ENCODE peak calls at places on chromosomes 13 and 19, in nine cellular contexts. L is choroid plexus epithelial cell; D is CD4-positive, alpha-beta memory T cell; P is stimulated activated CD8-positive, alpha-beta memory T cell treated with anti-CD3 and anti-CD28 coated beads, Interleukin-2, amount 100 ng/mL, for 1 hour; U is T1000; J is NCI-H2081; Y is activated CD8-positive, alpha-beta T cell treated with anti-CD3 and anti-CD28 coated beads, Interleukin-2, amount 10 ng/mL, durations not matched to agents 7 days and 5 days; O is C1 segment of cervical spinal cord; W is heart left ventricle. V is an unnamed sample.

GRCh38 chr19:58153386-58153785 is 2.8 kb upstream of the ZNF329 start:
- DNase-seq in L (no peak), D (no peak), P (no peak), U (no peak), J (no peak), Y (no peak), O (no peak), W (no peak), V (no peak)

GRCh38 chr13:97205971-97206370 is 16.2 kb upstream of the MBNL2 start:
- DNase-seq in L (peak; percentile 85), D (no peak), P (no peak), U (no peak), J (no peak), Y (no peak), O (no peak), W (no peak), V (no peak)

GRCh38 chr13:112332727-112333126 is 43.4 kb upstream of the SPACA7 start:
- DNase-seq in L (no peak), D (no peak), P (no peak), U (no peak), J (no peak), Y (no peak), O (no peak), W (no peak), V (no peak)

GRCh38 chr19:18590273-18591272 is 2.0 kb downstream of the REX1BD start:
- DNase-seq in L (peak; percentile 87), D (peak; percentile 36), P (no peak), U (peak; percentile 64), J (no peak), Y (no peak), O (peak; percentile 56), W (no peak), V (peak; percentile 48)

GRCh38 chr13:95677564-95678386 is 836 bp downstream of the DNAJC3 start:
- DNase-seq in L (peak; percentile 34), D (no peak), P (no peak), U (no peak), J (no peak), Y (peak; percentile 39), O (no peak), W (no peak), V (peak; percentile 51)

GRCh38 chr13:109762791-109763190 is 23.6 kb downstream of the IRS2 start:
- DNase-seq in L (no peak), D (no peak), P (no peak), U (no peak), J (no peak), Y (no peak), O (no peak), W (no peak), V (no peak)

GRCh38 chr13:20073775-20074174 is 87.1 kb downstream of the GJA3 start:
- DNase-seq in L (no peak), D (no peak), P (no peak), U (no peak), J (no peak), Y (no peak), O (no peak), W (no peak), V (no peak)

GRCh38 chr19:27774827-27775226 is 1438.1 kb downstream of the UQCRFS1 start:
- DNase-seq in L (peak; percentile 12), D (no peak), P (no peak), U (peak; percentile 4), J (no peak), Y (peak; percentile 48), O (no peak), W (no peak), V (no peak)

GRCh38 chr19:1531587-1531986 is 7.7 kb downstream of the PLK5 start:
- DNase-seq in L (no peak), D (no peak), P (no peak), U (no peak), J (no peak), Y (no peak), O (no peak), W (no peak), V (no peak)

GRCh38 chr19:39074205-39074692 is 9.9 kb upstream of the ACP7 start:
- DNase-seq in L (no peak), D (no peak), P (no peak), U (no peak), J (no peak), Y (no peak), O (no peak), W (no peak), V (no peak)

GRCh38 chr13:88908896-88909535 is 1237.8 kb downstream of the SLITRK5 start:
- DNase-seq in L (no peak), D (no peak), P (no peak), U (no peak), J (peak; percentile 83), Y (no peak), O (no peak), W (no peak), V (no peak)

GRCh38 chr19:8499048-8499833 is 3.2 kb downstream of the PRAM1 start:
- DNase-seq in L (no peak), D (peak; percentile 3), P (no peak), U (no peak), J (no peak), Y (no peak), O (no peak), W (no peak), V (no peak)

GRCh38 chr13:29434217-29434940 is 161.1 kb downstream of the SLC7A1 start:
- DNase-seq in L (no peak), D (no peak), P (no peak), U (no peak), J (no peak), Y (no peak), O (no peak), W (no peak), V (no peak)

GRCh38 chr13:39263033-39263432 is 224.8 kb downstream of the NHLRC3 start:
- DNase-seq in L (peak; percentile 61), D (no peak), P (no peak), U (no peak), J (peak; percentile 64), Y (peak; percentile 39), O (no peak), W (no peak), V (peak; percentile 19)

GRCh38 chr19:47693489-47693888 is 19.7 kb upstream of the EHD2 start:
- DNase-seq in L (no peak), D (no peak), P (no peak), U (no peak), J (no peak), Y (no peak), O (no peak), W (peak; percentile 47), V (no peak)

GRCh38 chr19:47589824-47590223 is 16.9 kb upstream of the ZNF541 start:
- DNase-seq in L (no peak), D (no peak), P (no peak), U (no peak), J (no peak), Y (no peak), O (no peak), W (no peak), V (no peak)

GRCh38 chr13:39915418-39915817 is 260.0 kb downstream of the COG6 start:
- DNase-seq in L (no peak), D (no peak), P (no peak), U (no peak), J (no peak), Y (no peak), O (no peak), W (no peak), V (no peak)

GRCh38 chr13:95494082-95494681 is 58.3 kb upstream of the CLDN10 start:
- DNase-seq in L (peak; percentile 86), D (no peak), P (no peak), U (no peak), J (peak; percentile 84), Y (no peak), O (no peak), W (no peak), V (no peak)

GRCh38 chr19:11164879-11165406 is 9.4 kb upstream of the SPC24 start:
- DNase-seq in L (peak; percentile 23), D (no peak), P (no peak), U (no peak), J (no peak), Y (no peak), O (peak; percentile 57), W (peak; percentile 78), V (no peak)

GRCh38 chr13:38223093-38223492 is 126.6 kb upstream of the UFM1 start:
- DNase-seq in L (peak; percentile 73), D (no peak), P (no peak), U (no peak), J (no peak), Y (no peak), O (no peak), W (no peak), V (no peak)

GRCh38 chr13:80931118-80931517 is 590.2 kb upstream of the SPRY2 start:
- DNase-seq in L (no peak), D (no peak), P (no peak), U (no peak), J (no peak), Y (no peak), O (no peak), W (no peak), V (no peak)

GRCh38 chr13:32823597-32823996 is 192.6 kb upstream of the KL start:
- DNase-seq in L (no peak), D (no peak), P (no peak), U (no peak), J (no peak), Y (no peak), O (no peak), W (no peak), V (no peak)

GRCh38 chr19:45265375-45265774 is 14.3 kb downstream of the MARK4 start:
- DNase-seq in L (no peak), D (no peak), P (no peak), U (no peak), J (no peak), Y (no peak), O (no peak), W (no peak), V (no peak)

GRCh38 chr19:18670313-18670712 is 13.2 kb upstream of the CRTC1 start:
- DNase-seq in L (no peak), D (no peak), P (no peak), U (no peak), J (no peak), Y (no peak), O (no peak), W (no peak), V (no peak)

GRCh38 chr13:33033361-33033812 is 17.2 kb downstream of the KL start:
- DNase-seq in L (no peak), D (no peak), P (no peak), U (no peak), J (no peak), Y (peak; percentile 64), O (no peak), W (no peak), V (no peak)

GRCh38 chr13:75704942-75705320 is 68.8 kb downstream of the LMO7 start:
- DNase-seq in L (no peak), D (no peak), P (no peak), U (no peak), J (no peak), Y (no peak), O (no peak), W (no peak), V (no peak)

GRCh38 chr13:77779461-77780272 is 82.2 kb downstream of the SLAIN1 start:
- DNase-seq in L (peak; percentile 88), D (peak; percentile 38), P (no peak), U (no peak), J (peak; percentile 27), Y (peak; percentile 58), O (no peak), W (no peak), V (no peak)

GRCh38 chr19:21698215-21698614 is 69.2 kb downstream of the ZNF100 start:
- DNase-seq in L (peak; percentile 26), D (peak; percentile 29), P (no peak), U (no peak), J (no peak), Y (peak; percentile 25), O (no peak), W (no peak), V (no peak)

GRCh38 chr19:37902668-37903067 is 3.7 kb downstream of the WDR87 start:
- DNase-seq in L (peak; percentile 84), D (peak; percentile 74), P (peak; percentile 65), U (peak; percentile 66), J (peak; percentile 86), Y (peak; percentile 89), O (peak; percentile 18), W (peak; percentile 80), V (peak; percentile 46)

GRCh38 chr13:77767413-77767812 is 69.9 kb downstream of the SLAIN1 start:
- DNase-seq in L (no peak), D (no peak), P (no peak), U (no peak), J (peak; percentile 6), Y (no peak), O (no peak), W (no peak), V (no peak)

V was measured in caudate nucleus.